ENCODE peak calls at places on chromosome 5, in five cellular contexts. K, Z, Q, C and T are unnamed samples.

GRCh38 chr5:164312801-164313200 is 807.4 kb downstream of the MAT2B start:
- DNase-seq in K (no peak), Z (no peak), Q (no peak), C (no peak), T (no peak)

GRCh38 chr5:130222638-130223037 is 318.4 kb downstream of the CHSY3 start:
- DNase-seq in K (peak; percentile 59), Z (no peak), Q (no peak), C (no peak), T (peak; percentile 50)

GRCh38 chr5:134139891-134140469 is 25.5 kb downstream of the TCF7 start:
- DNase-seq in K (no peak), Z (no peak), Q (peak; percentile 29), C (no peak), T (no peak)

GRCh38 chr5:96668725-96669124 is 6.5 kb downstream of the CAST start:
- DNase-seq in K (no peak), Z (no peak), Q (no peak), C (no peak), T (no peak)

GRCh38 chr5:95730730-95731570 is at the start of gene RHOBTB3:
- DNase-seq in K (peak; percentile 98), Z (peak; percentile 66), Q (peak; percentile 87), C (no peak), T (peak; percentile 61)

GRCh38 chr5:173772407-173773059 is 115.6 kb upstream of the CPEB4 start:
- DNase-seq in K (peak; percentile 63), Z (no peak), Q (peak; percentile 35), C (no peak), T (no peak)

GRCh38 chr5:56490971-56491468 is 257.9 kb upstream of the ANKRD55 start:
- DNase-seq in K (peak; percentile 18), Z (no peak), Q (no peak), C (no peak), T (peak; percentile 97)

GRCh38 chr5:177124486-177124991 is 9.0 kb upstream of the NSD1 start:
- DNase-seq in K (no peak), Z (no peak), Q (peak; percentile 23), C (no peak), T (peak; percentile 54)

GRCh38 chr5:158819840-158820620 is 279.7 kb downstream of the EBF1 start:
- DNase-seq in K (peak; percentile 25), Z (no peak), Q (peak; percentile 64), C (no peak), T (peak; percentile 50)

GRCh38 chr5:135183464-135183863 is 149.4 kb upstream of the PITX1 start:
- DNase-seq in K (no peak), Z (no peak), Q (no peak), C (no peak), T (peak; percentile 50)

GRCh38 chr5:56827923-56828322 is 12.6 kb downstream of the MAP3K1 start:
- DNase-seq in K (no peak), Z (no peak), Q (no peak), C (no peak), T (no peak)

GRCh38 chr5:131261483-131261882 is 2.4 kb upstream of the CDC42SE2 start:
- DNase-seq in K (no peak), Z (no peak), Q (no peak), C (no peak), T (no peak)

GRCh38 chr5:168477060-168477459 is 9.2 kb upstream of the RARS1 start:
- DNase-seq in K (peak; percentile 88), Z (no peak), Q (peak; percentile 75), C (no peak), T (no peak)

GRCh38 chr5:96652769-96653455 is 9.3 kb upstream of the CAST start:
- DNase-seq in K (no peak), Z (no peak), Q (no peak), C (no peak), T (peak; percentile 49)

GRCh38 chr5:31404325-31404724 is 127.6 kb downstream of the DROSHA start:
- DNase-seq in K (peak; percentile 44), Z (no peak), Q (no peak), C (no peak), T (no peak)

GRCh38 chr5:159412284-159413046 is 82.2 kb upstream of the IL12B start:
- DNase-seq in K (peak; percentile 5), Z (no peak), Q (no peak), C (no peak), T (peak; percentile 46)

GRCh38 chr5:126007841-126008240 is 415.4 kb upstream of the GRAMD2B start:
- DNase-seq in K (peak; percentile 18), Z (no peak), Q (peak; percentile 34), C (no peak), T (no peak)

GRCh38 chr5:125537661-125538060 is 791.2 kb upstream of the ZNF608 start:
- DNase-seq in K (no peak), Z (no peak), Q (no peak), C (no peak), T (no peak)

DNA sequence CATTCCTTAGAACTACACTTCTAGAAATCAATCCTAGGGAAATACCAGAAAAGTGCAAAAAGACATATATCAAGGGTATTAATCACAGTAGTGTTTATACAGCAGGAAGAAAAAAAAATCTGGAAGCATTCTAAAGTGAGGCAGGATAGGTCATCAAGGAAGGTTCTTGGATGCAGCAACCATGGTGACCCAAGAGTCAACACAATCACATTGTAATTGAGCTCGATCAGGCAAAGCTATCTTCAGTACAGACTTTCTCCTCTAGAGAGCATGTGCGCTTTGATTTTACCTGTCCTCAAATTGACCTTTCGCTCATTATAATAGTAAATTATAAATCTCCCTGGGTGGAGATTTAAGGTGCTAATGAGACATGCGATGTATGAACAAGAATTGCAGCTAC is 297.8 kb downstream of the ATPSCKMT start:
- DNase-seq in K (no peak), Z (no peak), Q (no peak), C (no peak), T (no peak)
- TF ChIP-seq CTCF in K (no peak), Z (no peak), Q (no peak), C (no peak), T (no peak)

GRCh38 chr5:52945040-52945439 is 44.1 kb upstream of the ITGA2 start:
- DNase-seq in K (no peak), Z (no peak), Q (no peak), C (no peak), T (no peak)
- H3K4me3 ChIP-seq in K (peak overlapping the region; percentile 12), Z (peak overlapping the region; percentile 36), Q (peak overlapping the region; percentile 47), C (no peak overlapping the region), T (no peak overlapping the region)

GRCh38 chr5:154542581-154542980 is 64.6 kb upstream of the HAND1 start:
- DNase-seq in K (no peak), Z (no peak), Q (no peak), C (no peak), T (no peak)

GRCh38 chr5:154543380-154543779 is 65.4 kb upstream of the HAND1 start:
- DNase-seq in K (peak; percentile 11), Z (no peak), Q (no peak), C (no peak), T (no peak)

GRCh38 chr5:154540600-154540999 is 62.6 kb upstream of the HAND1 start:
- DNase-seq in K (no peak), Z (no peak), Q (no peak), C (no peak), T (no peak)

GRCh38 chr5:154542000-154542399 is 64.0 kb upstream of the HAND1 start:
- DNase-seq in K (no peak), Z (no peak), Q (no peak), C (no peak), T (no peak)

DNA sequence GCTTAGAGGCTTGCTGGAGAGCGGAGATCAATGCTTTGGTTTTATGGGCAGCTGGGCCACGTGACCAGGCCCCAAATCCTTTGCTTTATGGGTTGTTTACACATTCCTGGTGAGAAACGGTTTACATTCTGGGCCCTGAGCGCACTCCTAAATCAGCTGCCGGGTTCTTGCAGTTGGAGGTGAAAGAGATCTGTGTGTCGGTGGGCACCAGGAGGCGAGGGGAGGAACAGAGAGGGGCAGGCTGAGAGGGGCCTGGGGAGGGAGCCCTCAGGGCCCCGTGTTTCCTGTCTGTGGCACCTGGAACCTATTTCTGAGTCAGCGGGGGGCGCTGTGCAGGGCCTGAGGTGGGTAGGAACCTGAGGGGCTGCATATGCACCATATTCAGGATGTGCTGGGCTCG is 63.5 kb upstream of the HAND1 start:
- DNase-seq in K (no peak), Z (peak; percentile 18), Q (no peak), C (no peak), T (no peak)
- TF ChIP-seq CTCF in K (no peak), Z (no peak), Q (no peak), C (peak; percentile 63), T (no peak)

DNA sequence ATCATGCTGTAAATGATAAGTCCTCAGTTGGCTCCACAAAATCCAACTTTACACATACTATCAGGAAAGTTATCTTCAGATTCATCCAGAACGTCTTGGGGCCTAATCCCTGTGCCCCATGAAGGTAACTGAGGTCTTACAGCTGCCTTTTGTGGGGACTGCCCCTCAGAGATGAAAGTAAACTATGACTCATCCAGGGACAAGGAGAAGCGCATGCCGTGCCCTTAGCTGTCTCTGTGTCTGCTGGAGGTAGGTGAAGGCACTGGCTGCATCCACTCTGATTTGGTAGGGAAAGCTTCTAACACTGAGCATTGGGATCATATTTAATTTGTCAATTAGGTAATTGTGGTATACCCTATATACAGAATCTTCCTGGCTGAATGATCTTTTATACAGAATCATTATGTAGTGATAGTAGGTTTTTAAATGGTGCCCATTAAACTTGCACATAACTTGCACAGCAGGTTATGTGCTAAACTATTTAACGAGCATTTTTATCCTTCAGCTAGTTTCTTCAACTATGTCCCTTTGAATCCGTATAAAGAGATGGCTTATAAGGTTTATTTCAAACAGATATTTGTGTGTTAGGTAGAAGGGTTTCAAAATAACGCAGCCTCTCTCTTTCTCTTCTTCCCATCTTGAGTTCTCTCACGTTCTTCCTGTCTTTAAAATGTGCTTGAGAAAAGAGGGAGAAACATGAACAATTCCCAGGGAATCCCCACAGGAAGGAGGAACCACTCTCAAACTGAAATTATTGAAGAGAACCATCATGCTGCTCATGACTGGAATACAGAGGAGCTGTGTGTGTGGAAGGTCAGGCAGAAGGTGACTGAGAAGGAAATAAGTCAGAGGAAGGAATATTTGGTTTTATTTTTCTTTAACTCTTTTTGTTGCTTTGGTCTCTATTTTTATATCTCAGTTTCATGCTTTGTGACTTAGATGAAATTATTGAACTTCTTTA is 250.9 kb downstream of the CD180 start:
- DNase-seq in K (peak; percentile 12), Z (no peak), Q (no peak), C (no peak), T (peak; percentile 6)
- H3K4me3 ChIP-seq in K (no peak overlapping the region), Z (no peak overlapping the region), Q (no peak overlapping the region), C (no peak overlapping the region), T (no peak overlapping the region)

DNA sequence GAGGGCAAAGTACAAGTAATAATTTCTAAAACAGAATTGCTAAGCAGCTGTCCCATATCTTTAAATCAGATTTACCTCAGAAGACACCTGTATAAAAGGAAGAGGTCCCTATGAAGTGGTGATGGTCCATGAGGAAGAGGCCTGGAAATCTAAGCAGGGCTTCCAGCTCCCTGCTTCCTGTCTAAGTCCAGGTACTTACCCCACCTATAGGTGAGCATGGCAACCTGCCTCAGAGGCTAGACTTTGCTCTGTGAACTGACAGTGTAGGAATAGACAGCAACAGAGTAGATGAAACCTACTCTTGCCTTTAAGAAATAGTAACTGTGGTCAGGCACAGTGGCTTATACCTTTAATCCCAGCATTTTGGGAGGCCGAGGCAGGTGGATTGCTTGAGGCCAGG is 55.8 kb upstream of the ARRDC3 start:
- DNase-seq in K (no peak), Z (no peak), Q (no peak), C (no peak), T (peak; percentile 9)
- TF ChIP-seq CTCF in K (no peak), Z (no peak), Q (no peak), C (peak; percentile 65), T (peak; percentile 34)

GRCh38 chr5:116577064-116577788 is 2.6 kb upstream of the SEMA6A start:
- DNase-seq in K (no peak), Z (no peak), Q (peak; percentile 39), C (no peak), T (peak; percentile 4)
- H3K4me3 ChIP-seq in K (no peak overlapping the region), Z (no peak overlapping the region), Q (no peak overlapping the region), C (peak overlapping the region; percentile 94), T (no peak overlapping the region)